ENCODE peak calls at places on chromosomes 13 and 19, in five cellular contexts. One of them, this sample, is unnamed.

GRCh38 chr13:106464076-106464475 is 71.4 kb downstream of the EFNB2 start:
- DNase-seq in MM.1S: no peak
- DNase-seq in brain microvascular endothelial cell: peak; percentile 85
- DNase-seq in stomach: no peak
- DNase-seq in cardiac muscle cell: no peak
- DNase-seq in this sample: no peak

GRCh38 chr19:2578391-2578826 is 102.5 kb downstream of the GADD45B start:
- DNase-seq in brain microvascular endothelial cell: peak; percentile 40
- DNase-seq in stomach: peak; percentile 55
- DNase-seq in cardiac muscle cell: no peak
- DNase-seq in MM.1S: no peak
- DNase-seq in this sample: no peak

GRCh38 chr13:42494157-42494556 is 79.8 kb upstream of the TNFSF11 start:
- DNase-seq in brain microvascular endothelial cell: no peak
- DNase-seq in MM.1S: no peak
- DNase-seq in cardiac muscle cell: no peak
- DNase-seq in stomach: no peak
- DNase-seq in this sample: no peak

GRCh38 chr19:10288662-10289166 is 1.0 kb upstream of the ICAM5 start:
- DNase-seq in MM.1S: peak; percentile 55
- DNase-seq in brain microvascular endothelial cell: no peak
- DNase-seq in stomach: peak; percentile 37
- DNase-seq in cardiac muscle cell: peak; percentile 65
- DNase-seq in this sample: peak; percentile 71

GRCh38 chr13:109146393-109146792 is 517.0 kb downstream of the MYO16 start:
- DNase-seq in stomach: no peak
- DNase-seq in cardiac muscle cell: no peak
- DNase-seq in brain microvascular endothelial cell: no peak
- DNase-seq in MM.1S: no peak
- DNase-seq in this sample: no peak

GRCh38 chr19:34336781-34337271 is 28.2 kb upstream of the GPI start:
- DNase-seq in MM.1S: peak; percentile 45
- DNase-seq in brain microvascular endothelial cell: no peak
- DNase-seq in stomach: no peak
- DNase-seq in cardiac muscle cell: peak; percentile 65
- DNase-seq in this sample: peak; percentile 30

GRCh38 chr13:48066310-48066989 is 28.5 kb downstream of the MED4 start:
- DNase-seq in MM.1S: peak; percentile 35
- DNase-seq in brain microvascular endothelial cell: no peak
- DNase-seq in stomach: no peak
- DNase-seq in cardiac muscle cell: no peak
- DNase-seq in this sample: no peak

GRCh38 chr13:46126074-46126473 is 21.2 kb upstream of the CPB2 start:
- DNase-seq in brain microvascular endothelial cell: no peak
- DNase-seq in MM.1S: no peak
- DNase-seq in cardiac muscle cell: no peak
- DNase-seq in stomach: no peak
- DNase-seq in this sample: no peak

GRCh38 chr19:50607874-50608785 is 31.6 kb downstream of the SYT3 start:
- DNase-seq in cardiac muscle cell: peak; percentile 99
- DNase-seq in MM.1S: peak; percentile 13
- DNase-seq in stomach: peak; percentile 42
- DNase-seq in brain microvascular endothelial cell: peak; percentile 73
- DNase-seq in this sample: peak; percentile 36

GRCh38 chr19:2449019-2449418 is 7.7 kb downstream of the LMNB2 start:
- DNase-seq in cardiac muscle cell: no peak
- DNase-seq in stomach: no peak
- DNase-seq in MM.1S: no peak
- DNase-seq in brain microvascular endothelial cell: no peak
- DNase-seq in this sample: no peak

GRCh38 chr19:14473915-14474578 is 1.1 kb downstream of the PTGER1 start:
- DNase-seq in MM.1S: no peak
- DNase-seq in brain microvascular endothelial cell: no peak
- DNase-seq in stomach: peak; percentile 59
- DNase-seq in cardiac muscle cell: no peak
- DNase-seq in this sample: no peak

GRCh38 chr13:42086582-42086981 is 38.1 kb downstream of the DGKH start:
- DNase-seq in brain microvascular endothelial cell: no peak
- DNase-seq in cardiac muscle cell: no peak
- DNase-seq in stomach: no peak
- DNase-seq in MM.1S: peak; percentile 29
- DNase-seq in this sample: no peak

GRCh38 chr13:19345158-19345557 is 163.5 kb upstream of the TUBA3C start:
- DNase-seq in brain microvascular endothelial cell: no peak
- DNase-seq in MM.1S: no peak
- DNase-seq in stomach: no peak
- DNase-seq in cardiac muscle cell: no peak
- DNase-seq in this sample: no peak

GRCh38 chr19:23475477-23475876 is 80.2 kb upstream of the ZNF91 start:
- DNase-seq in MM.1S: no peak
- DNase-seq in cardiac muscle cell: no peak
- DNase-seq in stomach: no peak
- DNase-seq in brain microvascular endothelial cell: no peak
- DNase-seq in this sample: no peak

GRCh38 chr19:23470873-23471555 is 75.7 kb upstream of the ZNF91 start:
- DNase-seq in brain microvascular endothelial cell: no peak
- DNase-seq in MM.1S: no peak
- DNase-seq in cardiac muscle cell: no peak
- DNase-seq in stomach: no peak
- DNase-seq in this sample: no peak

GRCh38 chr19:23474761-23475160 is 79.5 kb upstream of the ZNF91 start:
- DNase-seq in MM.1S: no peak
- DNase-seq in brain microvascular endothelial cell: no peak
- DNase-seq in stomach: no peak
- DNase-seq in cardiac muscle cell: no peak
- DNase-seq in this sample: no peak

DNA sequence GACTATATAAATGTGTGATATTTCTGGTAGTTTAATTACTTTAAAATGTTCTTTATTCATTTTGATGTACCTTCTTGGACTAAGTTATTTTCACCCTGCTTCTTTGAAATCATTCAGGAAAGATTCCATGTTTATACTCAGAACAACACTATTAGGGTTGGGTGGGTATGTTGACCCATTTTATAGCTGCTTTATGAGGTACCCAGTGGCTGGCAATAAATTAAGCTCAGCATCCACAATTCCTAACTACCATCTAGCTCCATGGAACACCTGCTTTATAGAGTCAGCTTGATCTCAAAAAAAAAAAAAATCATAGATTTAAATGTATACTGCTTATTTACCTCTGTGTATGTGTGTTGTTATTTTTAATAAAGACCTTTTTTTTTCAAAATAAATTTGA is 78.9 kb upstream of the ZNF91 start:
- DNase-seq in cardiac muscle cell: no peak
- DNase-seq in MM.1S: no peak
- DNase-seq in brain microvascular endothelial cell: no peak
- DNase-seq in stomach: no peak
- DNase-seq in this sample: no peak
- H3K4me3 ChIP-seq in cardiac muscle cell: no peak overlapping the region
- H3K4me3 ChIP-seq in MM.1S: no peak overlapping the region
- H3K4me3 ChIP-seq in brain microvascular endothelial cell: no peak overlapping the region
- H3K4me3 ChIP-seq in stomach: no peak overlapping the region
- H3K4me3 ChIP-seq in this sample: no peak overlapping the region

DNA sequence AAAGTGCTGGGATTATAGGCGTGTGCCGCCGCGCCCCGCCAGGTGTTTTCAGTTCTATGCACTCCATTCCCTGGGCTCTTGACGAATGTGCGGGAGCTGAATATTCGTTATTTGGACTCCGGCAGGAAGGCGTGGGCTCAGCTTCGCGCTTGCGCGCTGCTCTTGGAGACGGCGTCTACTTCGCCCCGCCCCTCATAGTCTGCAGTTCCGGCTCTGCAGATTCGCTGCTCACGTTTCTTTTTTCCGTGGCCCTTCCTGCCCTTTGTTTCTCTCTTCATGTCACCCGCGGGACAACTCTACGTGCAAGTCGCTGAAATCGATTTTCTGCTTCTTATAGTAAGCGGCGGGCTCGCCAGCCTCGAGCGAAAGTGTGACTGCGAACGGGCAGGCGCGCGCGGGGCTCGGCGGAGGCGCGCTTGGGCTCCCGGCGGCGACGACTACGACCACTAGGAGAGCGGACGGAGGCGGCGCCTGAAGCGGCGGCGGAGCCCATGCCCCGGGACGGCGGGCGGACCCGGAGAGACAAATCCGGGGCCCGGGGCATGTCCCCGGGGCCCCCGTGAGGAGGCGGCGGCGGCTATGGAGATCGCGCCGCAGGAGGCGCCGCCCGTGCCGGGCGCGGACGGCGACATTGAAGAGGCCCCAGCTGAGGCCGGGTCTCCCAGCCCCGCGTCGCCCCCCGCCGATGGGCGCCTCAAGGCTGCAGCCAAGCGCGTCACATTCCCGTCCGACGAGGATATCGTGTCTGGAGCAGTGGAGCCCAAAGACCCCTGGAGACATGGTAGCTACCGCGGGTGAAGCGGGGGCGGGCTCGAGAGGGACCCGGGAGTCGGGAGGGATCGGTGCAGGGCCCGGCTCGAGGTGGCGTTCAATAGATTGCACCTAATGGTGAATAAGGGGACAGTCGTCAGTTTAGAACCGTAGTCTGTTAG is at the start of gene PPP1R37:
- DNase-seq in MM.1S: peak; percentile 99
- DNase-seq in stomach: peak; percentile 95
- DNase-seq in brain microvascular endothelial cell: peak; percentile 92
- DNase-seq in cardiac muscle cell: peak; percentile 98
- DNase-seq in this sample: peak; percentile 96
- H3K27ac ChIP-seq in MM.1S: peak within 1 kb of the TSS; percentile 91
- H3K27ac ChIP-seq in stomach: peak within 1 kb of the TSS; percentile 80
- H3K27ac ChIP-seq in brain microvascular endothelial cell: peak within 1 kb of the TSS; percentile 98
- H3K27ac ChIP-seq in cardiac muscle cell: peak within 1 kb of the TSS; percentile 99
- H3K27ac ChIP-seq in this sample: peak within 1 kb of the TSS; percentile 88

GRCh38 chr19:1274852-1275259 is 474 bp upstream of the FAM174C start:
- DNase-seq in brain microvascular endothelial cell: no peak
- DNase-seq in stomach: no peak
- DNase-seq in MM.1S: no peak
- DNase-seq in cardiac muscle cell: no peak
- DNase-seq in this sample: peak; percentile 43

GRCh38 chr19:1274081-1274851 is 1.1 kb upstream of the FAM174C start:
- DNase-seq in MM.1S: no peak
- DNase-seq in cardiac muscle cell: no peak
- DNase-seq in stomach: no peak
- DNase-seq in brain microvascular endothelial cell: no peak
- DNase-seq in this sample: no peak

GRCh38 chr19:1276620-1277007 is 1.3 kb downstream of the FAM174C start:
- DNase-seq in cardiac muscle cell: no peak
- DNase-seq in brain microvascular endothelial cell: no peak
- DNase-seq in MM.1S: peak; percentile 84
- DNase-seq in stomach: no peak
- DNase-seq in this sample: peak; percentile 77

GRCh38 chr19:1275976-1276619 is 768 bp downstream of the FAM174C start:
- DNase-seq in MM.1S: no peak
- DNase-seq in cardiac muscle cell: no peak
- DNase-seq in brain microvascular endothelial cell: no peak
- DNase-seq in stomach: no peak
- DNase-seq in this sample: no peak

DNA sequence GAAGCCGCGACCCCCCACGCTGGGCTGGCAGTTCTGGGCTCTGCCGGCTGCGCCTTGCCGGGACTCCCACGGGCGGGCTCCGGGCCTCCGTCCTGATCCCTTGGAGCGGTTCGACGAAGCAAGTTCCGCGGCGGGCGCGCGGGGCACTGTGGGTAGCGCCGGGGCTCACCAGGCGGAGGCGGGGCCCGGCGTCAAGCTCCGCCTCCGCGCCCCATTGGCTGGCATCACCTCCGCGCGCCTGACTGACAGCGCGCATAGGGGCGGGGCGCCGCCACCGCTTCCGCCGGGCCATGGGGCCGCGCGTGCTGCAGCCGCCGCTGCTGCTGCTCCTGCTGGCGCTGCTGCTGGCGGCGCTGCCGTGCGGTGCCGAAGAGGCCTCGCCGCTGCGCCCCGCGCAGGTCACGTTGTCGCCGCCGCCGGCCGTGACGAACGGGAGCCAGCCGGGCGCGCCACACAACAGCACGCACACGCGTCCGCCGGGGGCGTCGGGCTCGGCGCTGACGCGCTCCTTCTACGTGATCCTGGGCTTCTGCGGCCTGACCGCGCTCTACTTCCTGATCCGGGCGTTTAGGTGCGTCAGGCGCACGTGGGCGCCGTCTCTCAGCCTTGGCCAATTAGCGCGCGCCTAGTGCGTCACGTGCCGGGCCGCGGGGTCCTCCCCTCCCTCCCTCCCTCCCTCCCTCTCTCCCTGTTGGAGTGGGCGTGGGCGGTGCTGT is at the start of gene FAM174C:
- DNase-seq in MM.1S: peak; percentile 99
- DNase-seq in brain microvascular endothelial cell: peak; percentile 95
- DNase-seq in stomach: peak; percentile 96
- DNase-seq in cardiac muscle cell: peak; percentile 98
- DNase-seq in this sample: peak; percentile 98
- H3K36me3 ChIP-seq in MM.1S: peaks cover 37% of the 10 kb centered on the region
- H3K36me3 ChIP-seq in brain microvascular endothelial cell: peaks cover 47% of the 10 kb centered on the region
- H3K36me3 ChIP-seq in stomach: peaks cover 59% of the 10 kb centered on the region
- H3K36me3 ChIP-seq in cardiac muscle cell: peaks cover 44% of the 10 kb centered on the region
- H3K36me3 ChIP-seq in this sample: peaks cover 48% of the 10 kb centered on the region

GRCh38 chr19:18433039-18433691 is 4.8 kb downstream of the ISYNA1 start:
- DNase-seq in stomach: no peak
- DNase-seq in brain microvascular endothelial cell: no peak
- DNase-seq in cardiac muscle cell: no peak
- DNase-seq in MM.1S: no peak
- DNase-seq in this sample: peak; percentile 49

GRCh38 chr19:18431351-18432197 is 6.4 kb downstream of the ISYNA1 start:
- DNase-seq in brain microvascular endothelial cell: no peak
- DNase-seq in MM.1S: no peak
- DNase-seq in cardiac muscle cell: no peak
- DNase-seq in stomach: no peak
- DNase-seq in this sample: no peak

GRCh38 chr19:18430417-18431144 is 7.4 kb downstream of the ISYNA1 start:
- DNase-seq in cardiac muscle cell: no peak
- DNase-seq in MM.1S: no peak
- DNase-seq in brain microvascular endothelial cell: no peak
- DNase-seq in stomach: no peak
- DNase-seq in this sample: no peak

GRCh38 chr19:18433735-18434398 is 4.1 kb downstream of the ISYNA1 start:
- DNase-seq in cardiac muscle cell: peak; percentile 55
- DNase-seq in stomach: no peak
- DNase-seq in brain microvascular endothelial cell: no peak
- DNase-seq in MM.1S: no peak
- DNase-seq in this sample: no peak

DNA sequence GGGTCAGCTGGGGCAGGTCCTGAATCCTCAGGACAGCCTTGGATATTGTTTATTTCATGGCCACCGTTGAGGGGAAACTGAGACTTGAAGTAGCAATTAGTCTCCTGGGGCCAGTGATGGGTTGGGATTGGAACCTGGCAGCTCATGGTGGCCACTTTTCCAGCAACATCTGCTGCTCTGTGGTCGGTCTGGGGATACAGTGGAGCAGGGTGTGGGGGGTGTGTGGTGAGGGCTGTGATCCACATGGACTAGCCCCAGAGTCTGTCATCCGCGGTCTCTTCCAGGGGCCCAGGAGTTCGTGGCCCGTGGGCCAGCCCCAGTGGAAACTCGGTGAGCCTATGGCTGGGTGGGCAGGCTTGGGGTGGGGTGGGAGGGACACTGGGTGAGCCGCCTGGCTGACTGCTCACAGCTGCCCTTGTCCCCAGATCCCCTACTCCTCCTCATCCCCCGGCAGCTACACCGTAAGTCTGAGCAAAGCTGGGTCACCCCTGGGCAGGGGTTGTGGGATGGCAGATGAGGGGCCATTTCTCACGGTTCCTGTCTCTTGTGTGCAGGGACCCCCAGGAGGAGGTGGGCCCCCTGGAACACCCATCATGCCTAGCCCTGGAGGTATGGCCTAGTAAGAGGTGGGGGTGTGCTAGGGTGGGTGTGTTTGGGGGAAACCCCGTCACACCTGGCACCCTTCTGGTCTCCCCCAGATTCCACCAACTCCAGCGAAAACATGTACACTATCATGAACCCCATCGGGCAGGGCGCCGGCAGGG is 5.5 kb downstream of the ISYNA1 start:
- DNase-seq in MM.1S: no peak
- DNase-seq in cardiac muscle cell: no peak
- DNase-seq in stomach: no peak
- DNase-seq in brain microvascular endothelial cell: no peak
- DNase-seq in this sample: no peak
- H3K4me3 ChIP-seq in MM.1S: no peak overlapping the region
- H3K4me3 ChIP-seq in cardiac muscle cell: no peak overlapping the region
- H3K4me3 ChIP-seq in stomach: peak overlapping the region; percentile 55
- H3K4me3 ChIP-seq in brain microvascular endothelial cell: peak overlapping the region; percentile 58
- H3K4me3 ChIP-seq in this sample: no peak overlapping the region

This sample was measured in CD4-positive, CD25-positive, alpha-beta regulatory T cell.